ENCODE peak calls at places on chromosomes 12 and 14, in nine cellular contexts. H is uterus, T is cardiac fibroblast, K is tibial nerve, F is foreskin fibroblast, Q is endothelial cell, I is neural crest cell, Y is ovary, B is mesothelial cell of epicardium. M is an unnamed sample.
A peak's percentile ranks its signal among the peaks of the same experiment; 100 is the strongest.

GRCh38 chr12:47190271-47190750 is 110.6 kb upstream of the AMIGO2 start:
- DNase-seq in T (peak; percentile 81), K (no peak), F (peak; percentile 8), Q (no peak), Y (no peak), H (no peak), I (no peak), B (no peak), M (peak; percentile 86)

GRCh38 chr14:65239143-65239672 is 136.9 kb upstream of the MAX start:
- DNase-seq in T (peak; percentile 92), K (no peak), Q (no peak), I (no peak), B (no peak), Y (no peak), F (peak; percentile 63), H (no peak), M (no peak)

GRCh38 chr12:44654641-44655625 is 221.2 kb downstream of the NELL2 start:
- DNase-seq in B (no peak), F (no peak), K (no peak), H (no peak), Y (no peak), Q (no peak), T (no peak), I (no peak), M (no peak)

GRCh38 chr12:53952335-53952694 is 2.4 kb upstream of the HOXC12 start:
- DNase-seq in H (no peak), K (no peak), Q (no peak), F (no peak), B (no peak), Y (no peak), I (no peak), T (no peak), M (no peak)

GRCh38 chr12:120072472-120072871 is 44.1 kb downstream of the RAB35 start:
- DNase-seq in F (no peak), I (no peak), B (no peak), Q (no peak), T (no peak), H (no peak), K (no peak), Y (no peak), M (no peak)

GRCh38 chr12:72271741-72272661 is at the start of gene TRHDE:
- DNase-seq in Q (peak; percentile 46), Y (peak; percentile 70), T (peak; percentile 20), I (peak; percentile 36), H (peak; percentile 30), F (peak; percentile 68), K (no peak), B (peak; percentile 55), M (no peak)

GRCh38 chr12:52007158-52007921 is 594 bp downstream of the TAMALIN start:
- DNase-seq in I (no peak), K (peak; percentile 54), Q (no peak), H (peak; percentile 65), Y (peak; percentile 75), T (no peak), F (no peak), B (no peak), M (no peak)

GRCh38 chr14:104444159-104445030 is 135.2 kb upstream of the C14orf180 start:
- DNase-seq in F (no peak), T (no peak), Y (no peak), K (no peak), B (no peak), I (no peak), H (no peak), Q (no peak), M (no peak)

GRCh38 chr12:124718458-124718857 is 145.2 kb downstream of the SCARB1 start:
- DNase-seq in K (no peak), B (no peak), T (no peak), Q (no peak), H (no peak), Y (no peak), F (no peak), I (no peak), M (no peak)

GRCh38 chr12:124715121-124715990 is 147.9 kb upstream of the NCOR2 start:
- DNase-seq in I (no peak), F (peak; percentile 47), T (no peak), B (no peak), H (no peak), Q (no peak), Y (no peak), K (no peak), M (no peak)

GRCh38 chr12:124718052-124718451 is 145.6 kb downstream of the SCARB1 start:
- DNase-seq in Y (no peak), I (no peak), K (no peak), B (no peak), T (no peak), F (no peak), H (no peak), Q (no peak), M (no peak)

GRCh38 chr12:124713436-124714082 is 146.1 kb upstream of the NCOR2 start:
- DNase-seq in T (peak; percentile 86), B (no peak), K (peak; percentile 69), H (peak; percentile 63), Y (no peak), I (no peak), F (peak; percentile 50), Q (no peak), M (no peak)

DNA sequence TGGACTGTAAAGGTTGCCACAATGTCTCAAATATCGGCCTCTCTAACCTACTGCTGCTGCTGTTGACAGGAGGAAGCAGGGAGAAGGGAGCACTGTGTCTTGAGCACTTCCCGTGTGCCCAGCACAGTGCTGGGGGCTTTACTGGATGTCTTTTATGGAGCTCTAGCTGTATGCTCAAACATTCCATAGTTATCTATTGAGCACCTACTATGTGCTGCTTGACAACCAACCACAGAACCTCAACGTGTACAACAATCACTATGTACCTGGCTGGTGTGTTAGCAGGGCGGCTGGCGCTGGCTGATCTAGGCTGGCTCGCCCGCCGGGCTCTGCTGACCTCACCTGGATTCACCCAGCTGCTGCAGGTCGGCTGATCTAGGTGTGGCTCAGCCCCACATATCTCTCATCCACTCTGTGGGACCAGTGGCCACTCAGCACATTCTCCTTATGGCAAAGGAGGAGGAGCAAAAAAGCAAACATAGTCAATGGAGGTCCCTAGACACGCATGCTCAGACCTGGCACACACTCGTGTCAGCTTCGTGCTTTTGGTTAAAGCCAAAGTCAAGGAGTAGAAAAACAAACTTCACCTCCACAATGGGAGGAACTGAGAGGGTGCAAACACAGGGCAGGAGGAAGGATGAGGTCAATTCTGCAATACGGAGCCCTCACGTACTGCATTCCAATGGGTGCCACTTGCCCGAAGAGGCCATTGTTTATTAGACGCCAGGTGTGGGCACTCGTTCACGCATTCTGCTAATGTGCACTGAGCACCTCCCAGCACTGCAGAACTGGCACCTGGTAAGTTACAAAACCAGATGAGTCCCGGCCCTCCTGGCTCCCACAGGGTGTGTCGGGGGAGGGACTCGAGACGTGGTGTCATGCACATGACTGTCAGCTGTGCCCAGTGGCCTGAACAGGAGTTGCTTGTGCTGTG is 147.2 kb downstream of the SCARB1 start:
- DNase-seq in H (no peak), Q (no peak), I (no peak), F (no peak), K (no peak), T (no peak), B (no peak), Y (no peak), M (peak; percentile 30)
- TF ChIP-seq CTCF in H (no peak), Q (no peak), I (no peak), F (no peak), K (no peak), T (no peak), B (no peak), Y (no peak), M (peak; percentile 80)

GRCh38 chr12:31772685-31773222 is 43.9 kb upstream of the AMN1 start:
- DNase-seq in T (no peak), Q (peak; percentile 11), I (no peak), K (no peak), B (no peak), Y (no peak), F (no peak), H (no peak), M (no peak)
- TF ChIP-seq CTCF in T (no peak), Q (no peak), I (no peak), K (no peak), B (no peak), Y (no peak), F (no peak), H (no peak), M (no peak)

GRCh38 chr14:55582741-55583140 is 2.7 kb downstream of the KTN1 start:
- DNase-seq in T (no peak), I (no peak), H (no peak), K (no peak), Q (no peak), Y (no peak), B (no peak), F (no peak), M (no peak)

GRCh38 chr14:55579724-55580400 is at the start of gene KTN1:
- DNase-seq in H (peak; percentile 68), Q (peak; percentile 82), Y (peak; percentile 82), I (peak; percentile 61), F (peak; percentile 80), K (peak; percentile 36), T (peak; percentile 78), B (peak; percentile 81), M (peak; percentile 59)

GRCh38 chr14:55581011-55581806 is 1.2 kb downstream of the KTN1 start:
- DNase-seq in B (peak; percentile 64), H (peak; percentile 46), Q (peak; percentile 46), Y (peak; percentile 64), F (peak; percentile 29), I (peak; percentile 21), T (peak; percentile 43), K (no peak), M (peak; percentile 65)

GRCh38 chr14:55578511-55578910 is 1.5 kb upstream of the KTN1 start:
- DNase-seq in B (no peak), I (no peak), H (no peak), F (no peak), Q (no peak), T (no peak), K (no peak), Y (peak; percentile 39), M (no peak)

GRCh38 chr14:55580401-55581010 is 499 bp downstream of the KTN1 start:
- DNase-seq in F (no peak), B (peak; percentile 65), Y (peak; percentile 57), Q (peak; percentile 58), K (no peak), T (peak; percentile 31), H (peak; percentile 29), I (peak; percentile 34), M (no peak)
- TF ChIP-seq CTCF in F (no peak), B (no peak), Y (no peak), Q (no peak), K (peak; percentile 42), T (no peak), H (no peak), I (peak; percentile 35), M (no peak)

GRCh38 chr12:30514666-30515065 is 181.0 kb downstream of the IPO8 start:
- DNase-seq in Q (no peak), F (no peak), K (no peak), Y (no peak), T (no peak), B (no peak), I (no peak), H (no peak), M (peak; percentile 66)

GRCh38 chr12:30517320-30517719 is 178.3 kb downstream of the IPO8 start:
- DNase-seq in F (no peak), K (no peak), B (no peak), T (no peak), Y (no peak), Q (no peak), I (no peak), H (no peak), M (no peak)

GRCh38 chr12:30519535-30519934 is 176.1 kb downstream of the IPO8 start:
- DNase-seq in I (no peak), T (no peak), K (no peak), H (no peak), Y (peak; percentile 46), F (no peak), B (no peak), Q (no peak), M (no peak)

DNA sequence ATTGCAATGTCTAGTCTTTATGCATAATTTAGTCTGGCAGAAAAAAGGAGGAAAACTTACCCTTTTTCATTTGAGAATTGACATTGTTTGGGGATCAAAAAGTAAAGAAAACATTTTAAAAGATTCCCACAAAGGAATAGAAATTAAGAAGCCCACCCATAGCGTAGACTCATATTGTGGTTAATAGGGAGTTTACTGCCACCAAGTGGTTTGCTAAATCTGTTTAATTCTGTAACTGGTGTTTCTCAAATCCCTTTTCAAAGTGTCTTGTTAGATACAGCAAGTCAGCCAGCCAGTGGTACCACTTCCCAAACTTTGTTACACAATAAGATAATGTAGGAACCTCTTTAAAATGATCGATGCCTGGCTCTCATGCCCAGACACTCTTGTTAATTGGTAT is 180.3 kb downstream of the IPO8 start:
- DNase-seq in I (no peak), K (no peak), B (no peak), T (peak; percentile 51), F (peak; percentile 2), Q (no peak), H (no peak), Y (no peak), M (no peak)
- TF ChIP-seq CTCF in I (peak; percentile 52), K (peak; percentile 9), B (no peak), T (no peak), F (peak; percentile 11), Q (no peak), H (no peak), Y (no peak), M (peak; percentile 46)

M was measured in foreskin keratinocyte.